ENCODE peak calls at places on chromosomes 16 and 17, in five cellular contexts. J, C, Q, B and F are unnamed samples. For H3K4me1, the result is how much of the 10 kb centered on the place peaks cover.

GRCh38 chr17:62652251-62653001 is 25.0 kb downstream of the MRC2 start:
- DNase-seq in J (peak), C (peak), Q (no peak), B (peak), F (peak)

GRCh38 chr17:33057564-33057963 is 65.9 kb downstream of the SPACA3 start:
- DNase-seq in J (no peak), C (no peak), Q (no peak), B (no peak), F (no peak)

GRCh38 chr16:23424292-23424958 is 28.6 kb downstream of the COG7 start:
- DNase-seq in J (peak), C (no peak), Q (no peak), B (peak), F (no peak)

GRCh38 chr17:14417336-14417735 is 116.5 kb downstream of the HS3ST3B1 start:
- DNase-seq in J (no peak), C (no peak), Q (no peak), B (no peak), F (no peak)

GRCh38 chr17:74116087-74116717 is 87.3 kb upstream of the RPL38 start:
- DNase-seq in J (no peak), C (no peak), Q (no peak), B (peak), F (no peak)

GRCh38 chr17:75647061-75647460 is 13.8 kb downstream of the SMIM5 start:
- DNase-seq in J (no peak), C (no peak), Q (no peak), B (no peak), F (no peak)

GRCh38 chr16:73176577-73177013 is 128.7 kb upstream of the ZFHX3 start:
- DNase-seq in J (no peak), C (no peak), Q (peak), B (no peak), F (no peak)

GRCh38 chr17:82984751-82985435 is 94.5 kb upstream of the METRNL start:
- DNase-seq in J (no peak), C (no peak), Q (no peak), B (no peak), F (no peak)

GRCh38 chr17:47636273-47637030 is 13.3 kb upstream of the KPNB1 start:
- DNase-seq in J (no peak), C (no peak), Q (no peak), B (no peak), F (no peak)

GRCh38 chr16:74751658-74752057 is 23.0 kb downstream of the FA2H start:
- DNase-seq in J (no peak), C (no peak), Q (no peak), B (no peak), F (peak)

GRCh38 chr17:59827721-59828477 is 64.8 kb downstream of the TUBD1 start:
- DNase-seq in J (no peak), C (no peak), Q (no peak), B (peak), F (no peak)

GRCh38 chr16:27223701-27224100 is 20.4 kb downstream of the KDM8 start:
- DNase-seq in J (no peak), C (no peak), Q (no peak), B (no peak), F (peak)

GRCh38 chr16:81650982-81651562 is 128.0 kb upstream of the PLCG2 start:
- DNase-seq in J (peak), C (peak), Q (no peak), B (peak), F (no peak)
- TF ChIP-seq POLR2A in J (peak), C (no peak), Q (no peak), B (peak), F (no peak)

GRCh38 chr17:2049333-2050245 is 5.3 kb upstream of the HIC1 start:
- DNase-seq in J (peak), C (peak), Q (no peak), B (peak), F (peak)
- H3K4me1 ChIP-seq in J (under half), C (under half), Q (under half), B (under half), F (under half)

DNA sequence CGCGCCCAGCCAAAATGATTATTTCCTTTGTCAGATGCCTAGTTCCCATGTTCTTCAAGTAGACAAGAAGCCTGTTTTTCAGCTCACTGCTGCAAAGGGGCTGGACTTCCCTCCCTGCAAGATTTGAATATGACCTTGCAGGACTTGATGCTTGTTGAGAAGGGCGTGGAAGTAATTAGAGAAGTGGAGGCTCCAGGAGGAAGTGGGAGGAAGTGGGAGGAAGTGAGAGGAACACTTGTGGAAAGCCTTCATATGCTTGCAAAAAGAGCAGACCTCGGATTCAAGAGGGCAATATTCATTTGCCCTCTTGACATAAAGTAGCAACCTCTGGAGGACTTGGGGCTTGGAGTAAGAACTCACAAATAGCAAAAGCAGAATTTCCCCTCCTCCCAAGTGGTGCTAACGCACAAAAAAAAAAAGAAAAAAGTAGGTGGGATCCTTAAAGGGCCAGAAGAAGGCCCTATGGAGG is 20.8 kb upstream of the PRKAR1A start:
- DNase-seq in J (peak), C (no peak), Q (no peak), B (peak), F (no peak)
- H3K27ac ChIP-seq in J (peak), C (peak), Q (no peak), B (peak), F (peak)

DNA sequence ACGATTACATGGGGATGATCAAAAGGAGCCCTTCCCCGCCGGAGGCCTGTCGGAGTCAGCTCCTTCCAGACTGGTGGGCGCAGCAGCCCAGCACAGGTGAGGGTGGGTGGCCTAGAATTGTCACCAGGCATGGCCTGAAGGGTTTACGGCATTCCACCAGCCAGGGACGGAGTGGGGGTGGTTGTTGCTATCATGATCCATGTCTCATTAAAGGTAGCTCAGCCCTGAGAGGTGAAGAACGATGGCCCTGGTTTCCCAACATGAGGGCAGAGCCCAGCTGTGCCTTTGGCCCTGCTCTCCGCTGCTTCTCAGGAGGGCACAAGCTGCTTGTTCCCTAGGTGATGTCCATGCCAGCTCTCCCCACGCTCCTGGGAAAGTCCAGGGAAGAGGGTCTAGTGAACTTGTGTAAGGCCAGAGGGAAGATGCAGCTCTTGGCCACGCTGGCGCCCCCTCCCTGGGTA is 14.2 kb downstream of the IRF8 start:
- DNase-seq in J (no peak), C (no peak), Q (no peak), B (no peak), F (no peak)
- TF ChIP-seq POLR2A in J (no peak), C (no peak), Q (no peak), B (no peak), F (no peak)

GRCh38 chr17:27532269-27533067 is 76.2 kb downstream of the KSR1 start:
- DNase-seq in J (peak), C (no peak), Q (no peak), B (peak), F (peak)

GRCh38 chr17:27531469-27531948 is 75.3 kb downstream of the KSR1 start:
- DNase-seq in J (no peak), C (no peak), Q (no peak), B (no peak), F (no peak)

GRCh38 chr17:27533874-27534815 is 77.9 kb downstream of the KSR1 start:
- DNase-seq in J (peak), C (no peak), Q (no peak), B (no peak), F (no peak)

GRCh38 chr17:27530791-27531391 is 74.6 kb downstream of the KSR1 start:
- DNase-seq in J (no peak), C (no peak), Q (no peak), B (no peak), F (no peak)

DNA sequence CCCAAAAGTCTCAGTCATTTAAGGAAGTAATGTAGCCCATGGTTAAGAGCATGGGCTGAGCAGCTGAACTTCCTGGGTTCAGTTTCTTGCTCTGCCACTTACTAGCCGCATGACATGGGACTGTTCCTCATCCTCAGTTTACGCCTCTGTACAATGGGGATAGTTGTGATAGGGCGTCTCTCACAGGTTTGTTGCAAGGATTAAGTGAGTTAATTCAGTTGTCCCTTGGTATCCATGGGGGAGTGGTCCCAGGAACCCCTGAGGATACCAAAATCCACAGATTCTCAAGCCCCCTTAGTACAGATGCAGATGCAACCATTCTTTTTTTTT is 76.8 kb downstream of the KSR1 start:
- DNase-seq in J (no peak), C (no peak), Q (no peak), B (no peak), F (no peak)
- H3K4me1 ChIP-seq in J (under half), C (under half), Q (under half), B (under half), F (under half)